ENCODE peak calls at places on chromosomes 5 and 9, in nine cellular contexts. One of them, this sample, is unnamed.

GRCh38 chr9:125472926-125473701 is 211.5 kb downstream of the GAPVD1 start:
- DNase-seq in AG04449: peak
- DNase-seq in glutamatergic neuron: no peak
- DNase-seq in foreskin fibroblast: peak
- DNase-seq in uterus: peak
- DNase-seq in thoracic aorta: no peak
- DNase-seq in tibial artery: no peak
- DNase-seq in CD8-positive, alpha-beta T cell: no peak
- DNase-seq in CD4-positive, alpha-beta T cell: no peak
- DNase-seq in this sample: peak

GRCh38 chr9:120869726-120870125 is 7.3 kb downstream of the PHF19 start:
- DNase-seq in uterus: peak
- DNase-seq in tibial artery: no peak
- DNase-seq in glutamatergic neuron: no peak
- DNase-seq in CD8-positive, alpha-beta T cell: no peak
- DNase-seq in thoracic aorta: no peak
- DNase-seq in CD4-positive, alpha-beta T cell: no peak
- DNase-seq in AG04449: no peak
- DNase-seq in foreskin fibroblast: no peak
- DNase-seq in this sample: no peak

GRCh38 chr9:103242025-103242424 is 246.9 kb downstream of the CYLC2 start:
- DNase-seq in AG04449: no peak
- DNase-seq in CD4-positive, alpha-beta T cell: no peak
- DNase-seq in CD8-positive, alpha-beta T cell: no peak
- DNase-seq in foreskin fibroblast: no peak
- DNase-seq in uterus: no peak
- DNase-seq in thoracic aorta: no peak
- DNase-seq in glutamatergic neuron: no peak
- DNase-seq in tibial artery: no peak
- DNase-seq in this sample: peak

GRCh38 chr9:120925535-120926396 is 830 bp downstream of the TRAF1 start:
- DNase-seq in CD4-positive, alpha-beta T cell: peak
- DNase-seq in glutamatergic neuron: no peak
- DNase-seq in thoracic aorta: peak
- DNase-seq in foreskin fibroblast: peak
- DNase-seq in AG04449: peak
- DNase-seq in CD8-positive, alpha-beta T cell: peak
- DNase-seq in tibial artery: peak
- DNase-seq in uterus: no peak
- DNase-seq in this sample: peak

GRCh38 chr9:133534346-133535284 is at the start of gene ADAMTSL2:
- DNase-seq in CD8-positive, alpha-beta T cell: peak
- DNase-seq in uterus: peak
- DNase-seq in foreskin fibroblast: peak
- DNase-seq in CD4-positive, alpha-beta T cell: peak
- DNase-seq in thoracic aorta: no peak
- DNase-seq in glutamatergic neuron: peak
- DNase-seq in tibial artery: no peak
- DNase-seq in AG04449: no peak
- DNase-seq in this sample: no peak

GRCh38 chr9:77647659-77648457 is at the start of gene GNA14:
- DNase-seq in CD4-positive, alpha-beta T cell: no peak
- DNase-seq in AG04449: no peak
- DNase-seq in glutamatergic neuron: peak
- DNase-seq in thoracic aorta: no peak
- DNase-seq in tibial artery: peak
- DNase-seq in uterus: peak
- DNase-seq in foreskin fibroblast: peak
- DNase-seq in CD8-positive, alpha-beta T cell: no peak
- DNase-seq in this sample: no peak

GRCh38 chr5:124741711-124742496 is 4.5 kb downstream of the ZNF608 start:
- DNase-seq in tibial artery: no peak
- DNase-seq in uterus: no peak
- DNase-seq in thoracic aorta: no peak
- DNase-seq in foreskin fibroblast: peak
- DNase-seq in AG04449: no peak
- DNase-seq in CD8-positive, alpha-beta T cell: no peak
- DNase-seq in CD4-positive, alpha-beta T cell: no peak
- DNase-seq in glutamatergic neuron: no peak
- DNase-seq in this sample: peak

GRCh38 chr5:59607126-59607807 is 286.3 kb downstream of the PDE4D start:
- DNase-seq in CD4-positive, alpha-beta T cell: no peak
- DNase-seq in uterus: no peak
- DNase-seq in foreskin fibroblast: no peak
- DNase-seq in AG04449: no peak
- DNase-seq in CD8-positive, alpha-beta T cell: no peak
- DNase-seq in glutamatergic neuron: no peak
- DNase-seq in tibial artery: no peak
- DNase-seq in thoracic aorta: no peak
- DNase-seq in this sample: no peak

GRCh38 chr9:38154501-38155421 is 85.7 kb upstream of the SHB start:
- DNase-seq in thoracic aorta: no peak
- DNase-seq in uterus: no peak
- DNase-seq in foreskin fibroblast: no peak
- DNase-seq in tibial artery: no peak
- DNase-seq in CD8-positive, alpha-beta T cell: no peak
- DNase-seq in CD4-positive, alpha-beta T cell: no peak
- DNase-seq in AG04449: no peak
- DNase-seq in glutamatergic neuron: peak
- DNase-seq in this sample: no peak

GRCh38 chr9:127523312-127523851 is 72.1 kb downstream of the LRSAM1 start:
- DNase-seq in glutamatergic neuron: no peak
- DNase-seq in AG04449: no peak
- DNase-seq in tibial artery: no peak
- DNase-seq in thoracic aorta: no peak
- DNase-seq in uterus: no peak
- DNase-seq in foreskin fibroblast: peak
- DNase-seq in CD8-positive, alpha-beta T cell: no peak
- DNase-seq in CD4-positive, alpha-beta T cell: peak
- DNase-seq in this sample: no peak

GRCh38 chr9:118238139-118238538 is 533.9 kb downstream of the TLR4 start:
- DNase-seq in foreskin fibroblast: no peak
- DNase-seq in AG04449: no peak
- DNase-seq in glutamatergic neuron: no peak
- DNase-seq in tibial artery: no peak
- DNase-seq in thoracic aorta: no peak
- DNase-seq in uterus: no peak
- DNase-seq in CD4-positive, alpha-beta T cell: no peak
- DNase-seq in CD8-positive, alpha-beta T cell: no peak
- DNase-seq in this sample: no peak

GRCh38 chr9:7592321-7593319 is 207.0 kb downstream of the DMAC1 start:
- DNase-seq in foreskin fibroblast: no peak
- DNase-seq in CD8-positive, alpha-beta T cell: no peak
- DNase-seq in AG04449: no peak
- DNase-seq in thoracic aorta: no peak
- DNase-seq in CD4-positive, alpha-beta T cell: no peak
- DNase-seq in glutamatergic neuron: no peak
- DNase-seq in tibial artery: no peak
- DNase-seq in uterus: no peak
- DNase-seq in this sample: peak
- TF ChIP-seq CTCF in foreskin fibroblast: no peak
- TF ChIP-seq CTCF in CD8-positive, alpha-beta T cell: no peak
- TF ChIP-seq CTCF in AG04449: no peak
- TF ChIP-seq CTCF in thoracic aorta: no peak
- TF ChIP-seq CTCF in CD4-positive, alpha-beta T cell: no peak
- TF ChIP-seq CTCF in glutamatergic neuron: peak
- TF ChIP-seq CTCF in tibial artery: no peak
- TF ChIP-seq CTCF in uterus: no peak
- TF ChIP-seq CTCF in this sample: peak

DNA sequence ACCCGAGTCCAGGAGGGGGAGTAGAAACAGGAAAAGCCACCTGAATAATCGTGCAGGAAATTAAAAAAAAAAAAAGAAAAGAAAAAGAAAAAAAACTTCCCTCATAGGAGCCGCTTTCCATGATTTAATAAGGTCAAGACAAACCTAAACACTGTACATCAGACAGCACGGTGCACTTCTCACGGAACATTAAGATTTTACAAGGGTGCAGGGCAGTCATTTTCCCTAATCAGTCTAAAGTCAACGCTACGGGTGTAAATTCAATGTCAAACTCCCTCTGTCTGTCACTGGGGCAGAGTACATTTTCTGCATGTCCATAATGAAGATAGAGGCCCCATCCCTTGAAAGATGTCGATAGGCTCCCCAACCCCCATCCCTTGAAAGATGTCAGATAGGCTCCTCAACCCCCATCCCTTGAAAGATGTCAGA is 139.7 kb downstream of the TSSK1B start:
- DNase-seq in glutamatergic neuron: no peak
- DNase-seq in thoracic aorta: no peak
- DNase-seq in foreskin fibroblast: no peak
- DNase-seq in CD8-positive, alpha-beta T cell: no peak
- DNase-seq in uterus: no peak
- DNase-seq in AG04449: no peak
- DNase-seq in CD4-positive, alpha-beta T cell: no peak
- DNase-seq in tibial artery: no peak
- DNase-seq in this sample: peak
- TF ChIP-seq CTCF in glutamatergic neuron: no peak
- TF ChIP-seq CTCF in thoracic aorta: no peak
- TF ChIP-seq CTCF in foreskin fibroblast: no peak
- TF ChIP-seq CTCF in CD8-positive, alpha-beta T cell: no peak
- TF ChIP-seq CTCF in uterus: no peak
- TF ChIP-seq CTCF in AG04449: no peak
- TF ChIP-seq CTCF in CD4-positive, alpha-beta T cell: no peak
- TF ChIP-seq CTCF in tibial artery: no peak
- TF ChIP-seq CTCF in this sample: no peak

DNA sequence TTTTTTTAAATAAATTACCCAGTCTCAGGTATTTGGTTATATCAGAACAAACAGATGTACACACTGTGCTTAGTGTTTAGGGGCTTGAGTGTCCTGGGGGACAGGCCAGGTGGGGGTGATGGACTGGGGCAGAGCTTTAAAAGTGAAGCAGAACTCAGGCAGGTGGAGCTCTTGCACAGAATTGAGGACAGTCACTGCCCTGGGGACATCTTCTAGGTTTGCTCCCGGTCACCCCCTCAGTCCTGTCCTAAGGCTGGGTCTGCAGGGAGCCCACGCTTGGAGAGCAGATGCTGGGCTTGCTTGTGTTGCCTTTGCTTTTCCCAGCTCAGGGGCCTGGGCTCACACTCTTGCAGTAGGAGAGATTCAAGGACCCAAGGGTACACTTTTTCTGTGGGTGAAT is 10.8 kb downstream of the GADD45G start:
- DNase-seq in uterus: no peak
- DNase-seq in thoracic aorta: no peak
- DNase-seq in foreskin fibroblast: no peak
- DNase-seq in tibial artery: no peak
- DNase-seq in glutamatergic neuron: no peak
- DNase-seq in CD8-positive, alpha-beta T cell: no peak
- DNase-seq in CD4-positive, alpha-beta T cell: no peak
- DNase-seq in AG04449: no peak
- DNase-seq in this sample: no peak
- TF ChIP-seq CTCF in uterus: no peak
- TF ChIP-seq CTCF in thoracic aorta: no peak
- TF ChIP-seq CTCF in foreskin fibroblast: no peak
- TF ChIP-seq CTCF in tibial artery: no peak
- TF ChIP-seq CTCF in glutamatergic neuron: no peak
- TF ChIP-seq CTCF in CD8-positive, alpha-beta T cell: no peak
- TF ChIP-seq CTCF in CD4-positive, alpha-beta T cell: no peak
- TF ChIP-seq CTCF in AG04449: no peak
- TF ChIP-seq CTCF in this sample: no peak

GRCh38 chr9:96398582-96399334 is 15.2 kb upstream of the SLC35D2 start:
- DNase-seq in AG04449: no peak
- DNase-seq in CD4-positive, alpha-beta T cell: no peak
- DNase-seq in tibial artery: no peak
- DNase-seq in glutamatergic neuron: no peak
- DNase-seq in foreskin fibroblast: no peak
- DNase-seq in CD8-positive, alpha-beta T cell: peak
- DNase-seq in thoracic aorta: no peak
- DNase-seq in uterus: no peak
- DNase-seq in this sample: no peak
- TF ChIP-seq CTCF in AG04449: no peak
- TF ChIP-seq CTCF in CD4-positive, alpha-beta T cell: no peak
- TF ChIP-seq CTCF in tibial artery: no peak
- TF ChIP-seq CTCF in glutamatergic neuron: no peak
- TF ChIP-seq CTCF in foreskin fibroblast: no peak
- TF ChIP-seq CTCF in CD8-positive, alpha-beta T cell: no peak
- TF ChIP-seq CTCF in thoracic aorta: no peak
- TF ChIP-seq CTCF in uterus: no peak
- TF ChIP-seq CTCF in this sample: no peak

GRCh38 chr5:142520885-142521284 is 165.0 kb downstream of the FGF1 start:
- DNase-seq in CD4-positive, alpha-beta T cell: no peak
- DNase-seq in thoracic aorta: no peak
- DNase-seq in CD8-positive, alpha-beta T cell: no peak
- DNase-seq in AG04449: peak
- DNase-seq in glutamatergic neuron: no peak
- DNase-seq in tibial artery: no peak
- DNase-seq in foreskin fibroblast: peak
- DNase-seq in uterus: no peak
- DNase-seq in this sample: no peak

GRCh38 chr5:142527664-142528295 is 158.1 kb downstream of the FGF1 start:
- DNase-seq in thoracic aorta: no peak
- DNase-seq in CD4-positive, alpha-beta T cell: no peak
- DNase-seq in tibial artery: no peak
- DNase-seq in CD8-positive, alpha-beta T cell: no peak
- DNase-seq in glutamatergic neuron: no peak
- DNase-seq in uterus: no peak
- DNase-seq in AG04449: no peak
- DNase-seq in foreskin fibroblast: no peak
- DNase-seq in this sample: no peak

GRCh38 chr5:142527234-142527633 is 158.7 kb downstream of the FGF1 start:
- DNase-seq in tibial artery: no peak
- DNase-seq in AG04449: no peak
- DNase-seq in CD4-positive, alpha-beta T cell: no peak
- DNase-seq in uterus: no peak
- DNase-seq in thoracic aorta: no peak
- DNase-seq in CD8-positive, alpha-beta T cell: no peak
- DNase-seq in glutamatergic neuron: no peak
- DNase-seq in foreskin fibroblast: no peak
- DNase-seq in this sample: no peak

GRCh38 chr5:142521706-142522105 is 164.2 kb downstream of the FGF1 start:
- DNase-seq in thoracic aorta: no peak
- DNase-seq in AG04449: no peak
- DNase-seq in tibial artery: no peak
- DNase-seq in uterus: no peak
- DNase-seq in glutamatergic neuron: no peak
- DNase-seq in CD8-positive, alpha-beta T cell: no peak
- DNase-seq in foreskin fibroblast: no peak
- DNase-seq in CD4-positive, alpha-beta T cell: no peak
- DNase-seq in this sample: no peak

GRCh38 chr5:142522983-142523382 is 162.9 kb downstream of the FGF1 start:
- DNase-seq in thoracic aorta: no peak
- DNase-seq in CD8-positive, alpha-beta T cell: no peak
- DNase-seq in tibial artery: no peak
- DNase-seq in foreskin fibroblast: no peak
- DNase-seq in glutamatergic neuron: no peak
- DNase-seq in CD4-positive, alpha-beta T cell: no peak
- DNase-seq in AG04449: no peak
- DNase-seq in uterus: no peak
- DNase-seq in this sample: no peak
- TF ChIP-seq CTCF in thoracic aorta: no peak
- TF ChIP-seq CTCF in CD8-positive, alpha-beta T cell: no peak
- TF ChIP-seq CTCF in tibial artery: no peak
- TF ChIP-seq CTCF in foreskin fibroblast: no peak
- TF ChIP-seq CTCF in glutamatergic neuron: no peak
- TF ChIP-seq CTCF in CD4-positive, alpha-beta T cell: no peak
- TF ChIP-seq CTCF in AG04449: no peak
- TF ChIP-seq CTCF in uterus: no peak
- TF ChIP-seq CTCF in this sample: no peak

GRCh38 chr5:94908889-94909480 is 290.5 kb downstream of the SLF1 start:
- DNase-seq in thoracic aorta: no peak
- DNase-seq in foreskin fibroblast: peak
- DNase-seq in CD4-positive, alpha-beta T cell: no peak
- DNase-seq in CD8-positive, alpha-beta T cell: no peak
- DNase-seq in AG04449: no peak
- DNase-seq in tibial artery: no peak
- DNase-seq in uterus: no peak
- DNase-seq in glutamatergic neuron: no peak
- DNase-seq in this sample: peak
- TF ChIP-seq CTCF in thoracic aorta: peak
- TF ChIP-seq CTCF in foreskin fibroblast: peak
- TF ChIP-seq CTCF in CD4-positive, alpha-beta T cell: peak
- TF ChIP-seq CTCF in CD8-positive, alpha-beta T cell: peak
- TF ChIP-seq CTCF in AG04449: peak
- TF ChIP-seq CTCF in tibial artery: peak
- TF ChIP-seq CTCF in uterus: peak
- TF ChIP-seq CTCF in glutamatergic neuron: peak
- TF ChIP-seq CTCF in this sample: peak